ENCODE peak calls at places on chromosomes 11 and 22, in four cellular contexts. G is pancreas, M is progenitor cell of endocrine pancreas, U is fibroblast of mammary gland. O is an unnamed sample.

GRCh38 chr11:111815489-111815888 is 49.3 kb upstream of the PPP2R1B start:
- DNase-seq in G (no peak), M (no peak), U (no peak), O (no peak)

GRCh38 chr22:29269230-29269604 is 1.1 kb downstream of the EWSR1 start:
- DNase-seq in G (no peak), M (no peak), U (no peak), O (no peak)

GRCh38 chr11:30143098-30143705 is 87.6 kb upstream of the FSHB start:
- DNase-seq in G (no peak), M (peak; percentile 11), U (peak; percentile 30), O (no peak)

GRCh38 chr11:72203163-72203562 is 11.2 kb downstream of the FOLR1 start:
- DNase-seq in G (no peak), M (no peak), U (no peak), O (no peak)

GRCh38 chr11:27902981-27903624 is 202.8 kb upstream of the BDNF start:
- DNase-seq in G (no peak), M (no peak), U (peak; percentile 78), O (no peak)

GRCh38 chr22:29043906-29044575 is 17.6 kb downstream of the C22orf31 start:
- DNase-seq in G (no peak), M (no peak), U (peak; percentile 71), O (no peak)

GRCh38 chr22:49643466-49643865 is 184.2 kb downstream of the BRD1 start:
- DNase-seq in G (no peak), M (no peak), U (no peak), O (no peak)

GRCh38 chr11:86519064-86519911 is 144.6 kb downstream of the CCDC81 start:
- DNase-seq in G (no peak), M (no peak), U (peak; percentile 52), O (no peak)

GRCh38 chr11:80718611-80719291 is 1277.9 kb upstream of the TENM4 start:
- DNase-seq in G (no peak), M (no peak), U (no peak), O (no peak)

GRCh38 chr11:105811242-105811641 is 201.4 kb downstream of the GRIA4 start:
- DNase-seq in G (no peak), M (no peak), U (no peak), O (no peak)

GRCh38 chr11:133919330-133920108 is 37.2 kb downstream of the IGSF9B start:
- DNase-seq in G (no peak), M (no peak), U (no peak), O (no peak)

GRCh38 chr22:29716814-29717213 is 3.0 kb upstream of the CABP7 start:
- DNase-seq in G (no peak), M (peak; percentile 84), U (peak; percentile 66), O (no peak)

GRCh38 chr22:47177334-47177815 is 414.9 kb downstream of the TBC1D22A start:
- DNase-seq in G (no peak), M (no peak), U (no peak), O (no peak)

GRCh38 chr22:26979294-26979693 is 321.9 kb downstream of the MIAT start:
- DNase-seq in G (no peak), M (no peak), U (no peak), O (no peak)

GRCh38 chr22:37379085-37379484 is 48.2 kb downstream of the ELFN2 start:
- DNase-seq in G (no peak), M (no peak), U (no peak), O (no peak)

GRCh38 chr11:115066111-115066660 is 387.9 kb downstream of the NXPE2 start:
- DNase-seq in G (no peak), M (no peak), U (no peak), O (no peak)

GRCh38 chr11:124086447-124086846 is 28.8 kb upstream of the VWA5A start:
- DNase-seq in G (no peak), M (no peak), U (no peak), O (no peak)

GRCh38 chr22:33519140-33519973 is 400.9 kb downstream of the LARGE1 start:
- DNase-seq in G (no peak), M (peak; percentile 18), U (peak; percentile 62), O (no peak)

GRCh38 chr11:111954154-111954553 is 17.0 kb downstream of the DIXDC1 start:
- DNase-seq in G (no peak), M (no peak), U (no peak), O (no peak)

O was measured in NK-92 treated with Interleukin-12 subunit alpha and Interleukin-12 subunit beta, amount 100 ng/mL, for 24 hours.